ENCODE peak calls at places on chromosome X, in seven cellular contexts. One of them, this sample, is unnamed.

GRCh38 chrX:45515262-45516215 is 314.9 kb upstream of the DIPK2B start:
- DNase-seq in SK-N-SH: peak; percentile 20
- DNase-seq in HepG2: peak; percentile 71
- DNase-seq in GM12892: no peak
- DNase-seq in GM12878: no peak
- DNase-seq in K562: no peak
- DNase-seq in H1: no peak
- DNase-seq in this sample: no peak

GRCh38 chrX:119040432-119040831 is 32.4 kb upstream of the CT47C1 start:
- DNase-seq in SK-N-SH: no peak
- DNase-seq in HepG2: no peak
- DNase-seq in GM12892: no peak
- DNase-seq in GM12878: no peak
- DNase-seq in K562: no peak
- DNase-seq in H1: no peak
- DNase-seq in this sample: no peak

GRCh38 chrX:97306771-97307470 is 423.2 kb downstream of the RPA4 start:
- DNase-seq in SK-N-SH: no peak
- DNase-seq in HepG2: no peak
- DNase-seq in GM12892: no peak
- DNase-seq in GM12878: no peak
- DNase-seq in K562: no peak
- DNase-seq in H1: no peak
- DNase-seq in this sample: no peak

GRCh38 chrX:153333271-153333670 is 682 bp upstream of the ZNF275 start:
- DNase-seq in SK-N-SH: no peak
- DNase-seq in HepG2: no peak
- DNase-seq in GM12892: no peak
- DNase-seq in GM12878: no peak
- DNase-seq in K562: no peak
- DNase-seq in H1: no peak
- DNase-seq in this sample: no peak

GRCh38 chrX:102833136-102833535 is 103.9 kb upstream of the RAB40AL start:
- DNase-seq in SK-N-SH: no peak
- DNase-seq in HepG2: no peak
- DNase-seq in GM12892: no peak
- DNase-seq in GM12878: no peak
- DNase-seq in K562: no peak
- DNase-seq in H1: no peak
- DNase-seq in this sample: no peak

GRCh38 chrX:16804923-16805464 is 18.7 kb downstream of the TXLNG start:
- DNase-seq in SK-N-SH: no peak
- DNase-seq in HepG2: no peak
- DNase-seq in GM12892: no peak
- DNase-seq in GM12878: no peak
- DNase-seq in K562: no peak
- DNase-seq in H1: no peak
- DNase-seq in this sample: no peak

GRCh38 chrX:22343192-22343591 is 70.5 kb downstream of the CBLL2 start:
- DNase-seq in SK-N-SH: no peak
- DNase-seq in HepG2: no peak
- DNase-seq in GM12892: no peak
- DNase-seq in GM12878: no peak
- DNase-seq in K562: no peak
- DNase-seq in H1: no peak
- DNase-seq in this sample: no peak

GRCh38 chrX:154353172-154353843 is 21.1 kb downstream of the FLNA start:
- DNase-seq in SK-N-SH: no peak
- DNase-seq in HepG2: no peak
- DNase-seq in GM12892: no peak
- DNase-seq in GM12878: no peak
- DNase-seq in K562: no peak
- DNase-seq in H1: no peak
- DNase-seq in this sample: no peak

GRCh38 chrX:9310596-9310995 is 154.3 kb upstream of the TBL1X start:
- DNase-seq in SK-N-SH: no peak
- DNase-seq in HepG2: no peak
- DNase-seq in GM12892: no peak
- DNase-seq in GM12878: no peak
- DNase-seq in K562: no peak
- DNase-seq in H1: no peak
- DNase-seq in this sample: no peak

GRCh38 chrX:95076449-95076848 is 1402.4 kb downstream of the FAM133A start:
- DNase-seq in SK-N-SH: peak; percentile 0
- DNase-seq in HepG2: peak; percentile 2
- DNase-seq in GM12892: no peak
- DNase-seq in GM12878: no peak
- DNase-seq in K562: no peak
- DNase-seq in H1: no peak
- DNase-seq in this sample: no peak

GRCh38 chrX:48531359-48531954 is 8.1 kb upstream of the TBC1D25 start:
- DNase-seq in SK-N-SH: no peak
- DNase-seq in HepG2: no peak
- DNase-seq in GM12892: no peak
- DNase-seq in GM12878: no peak
- DNase-seq in K562: peak; percentile 22
- DNase-seq in H1: no peak
- DNase-seq in this sample: no peak

GRCh38 chrX:129760981-129761380 is 18.8 kb upstream of the SASH3 start:
- DNase-seq in SK-N-SH: no peak
- DNase-seq in HepG2: no peak
- DNase-seq in GM12892: no peak
- DNase-seq in GM12878: no peak
- DNase-seq in K562: no peak
- DNase-seq in H1: no peak
- DNase-seq in this sample: no peak

GRCh38 chrX:111869639-111870034 is 6.3 kb upstream of the TRPC5OS start:
- DNase-seq in SK-N-SH: peak; percentile 44
- DNase-seq in HepG2: no peak
- DNase-seq in GM12892: no peak
- DNase-seq in GM12878: peak; percentile 19
- DNase-seq in K562: peak; percentile 15
- DNase-seq in H1: peak; percentile 43
- DNase-seq in this sample: no peak

GRCh38 chrX:50827996-50828395 is 14.0 kb upstream of the SHROOM4 start:
- DNase-seq in SK-N-SH: no peak
- DNase-seq in HepG2: no peak
- DNase-seq in GM12892: no peak
- DNase-seq in GM12878: no peak
- DNase-seq in K562: no peak
- DNase-seq in H1: no peak
- DNase-seq in this sample: no peak

GRCh38 chrX:39725928-39726619 is 371.7 kb downstream of the BCOR start:
- DNase-seq in SK-N-SH: peak; percentile 24
- DNase-seq in HepG2: no peak
- DNase-seq in GM12892: no peak
- DNase-seq in GM12878: no peak
- DNase-seq in K562: no peak
- DNase-seq in H1: no peak
- DNase-seq in this sample: no peak

GRCh38 chrX:21132686-21133393 is 241.4 kb upstream of the CNKSR2 start:
- DNase-seq in SK-N-SH: no peak
- DNase-seq in HepG2: no peak
- DNase-seq in GM12892: no peak
- DNase-seq in GM12878: no peak
- DNase-seq in K562: no peak
- DNase-seq in H1: no peak
- DNase-seq in this sample: no peak

GRCh38 chrX:39445336-39445735 is 644.1 kb downstream of the MID1IP1 start:
- DNase-seq in SK-N-SH: no peak
- DNase-seq in HepG2: no peak
- DNase-seq in GM12892: no peak
- DNase-seq in GM12878: no peak
- DNase-seq in K562: peak; percentile 16
- DNase-seq in H1: peak; percentile 73
- DNase-seq in this sample: no peak

GRCh38 chrX:150693782-150694574 is 782 bp downstream of the MTMR1 start:
- DNase-seq in SK-N-SH: peak; percentile 82
- DNase-seq in HepG2: peak; percentile 30
- DNase-seq in GM12892: peak; percentile 80
- DNase-seq in GM12878: no peak
- DNase-seq in K562: peak; percentile 87
- DNase-seq in H1: peak; percentile 64
- DNase-seq in this sample: peak; percentile 75
- TF ChIP-seq POLR2AphosphoS5 in SK-N-SH: no peak
- TF ChIP-seq POLR2AphosphoS5 in HepG2: no peak
- TF ChIP-seq POLR2AphosphoS5 in GM12892: no peak
- TF ChIP-seq POLR2AphosphoS5 in GM12878: peak; percentile 19
- TF ChIP-seq POLR2AphosphoS5 in K562: no peak
- TF ChIP-seq POLR2AphosphoS5 in H1: no peak
- TF ChIP-seq POLR2AphosphoS5 in this sample: no peak

GRCh38 chrX:5681159-5681558 is 547.5 kb downstream of the NLGN4X start:
- DNase-seq in SK-N-SH: peak; percentile 22
- DNase-seq in HepG2: no peak
- DNase-seq in GM12892: no peak
- DNase-seq in GM12878: no peak
- DNase-seq in K562: no peak
- DNase-seq in H1: no peak
- DNase-seq in this sample: no peak
- TF ChIP-seq TAF1 in SK-N-SH: no peak
- TF ChIP-seq TAF1 in HepG2: no peak
- TF ChIP-seq TAF1 in GM12892: no peak
- TF ChIP-seq TAF1 in GM12878: no peak
- TF ChIP-seq TAF1 in K562: no peak
- TF ChIP-seq TAF1 in H1: no peak
- TF ChIP-seq TAF1 in this sample: no peak

DNA sequence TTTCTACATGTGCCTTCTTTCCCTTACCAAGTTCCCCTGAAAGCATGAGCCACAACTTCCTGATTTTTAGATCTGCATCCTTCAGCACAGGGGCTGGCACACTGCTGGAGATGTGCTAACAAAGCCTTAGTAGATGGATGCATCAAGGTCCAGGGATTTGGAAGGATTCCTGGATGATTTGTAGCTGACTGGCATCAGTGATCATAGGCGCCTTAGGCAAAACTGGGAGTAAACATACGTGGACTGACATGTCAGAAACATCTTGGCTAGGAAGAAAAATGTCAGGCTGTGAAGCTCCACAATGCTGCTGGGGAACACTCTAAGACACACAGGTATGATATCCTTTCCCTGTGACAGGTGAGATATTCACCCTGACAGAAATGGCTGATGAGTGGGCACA is 156.4 kb downstream of the AMELX start:
- DNase-seq in SK-N-SH: no peak
- DNase-seq in HepG2: no peak
- DNase-seq in GM12892: no peak
- DNase-seq in GM12878: no peak
- DNase-seq in K562: no peak
- DNase-seq in H1: no peak
- DNase-seq in this sample: no peak
- TF ChIP-seq POLR2AphosphoS5 in SK-N-SH: no peak
- TF ChIP-seq POLR2AphosphoS5 in HepG2: no peak
- TF ChIP-seq POLR2AphosphoS5 in GM12892: no peak
- TF ChIP-seq POLR2AphosphoS5 in GM12878: no peak
- TF ChIP-seq POLR2AphosphoS5 in K562: no peak
- TF ChIP-seq POLR2AphosphoS5 in H1: no peak
- TF ChIP-seq POLR2AphosphoS5 in this sample: no peak

DNA sequence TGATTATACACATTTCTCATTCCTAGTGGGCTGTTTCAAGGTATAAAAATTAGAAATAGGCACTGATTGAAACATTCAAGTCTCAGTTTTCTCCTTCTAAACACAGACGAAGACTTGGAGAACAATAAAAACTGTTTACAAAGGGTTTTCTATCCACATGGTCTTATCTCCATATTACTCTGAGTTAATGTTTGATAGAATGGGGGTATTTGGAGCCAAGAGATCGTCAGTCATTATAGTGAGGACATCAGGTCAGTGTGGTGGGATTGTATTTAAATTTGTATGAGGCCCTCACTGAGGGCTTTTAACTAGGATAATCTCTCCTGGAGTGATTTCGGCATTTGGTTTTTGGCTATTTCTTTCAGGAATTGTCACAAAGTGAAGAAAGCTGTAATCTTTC is 16.4 kb upstream of the DYNLT3 start:
- DNase-seq in SK-N-SH: no peak
- DNase-seq in HepG2: no peak
- DNase-seq in GM12892: no peak
- DNase-seq in GM12878: no peak
- DNase-seq in K562: no peak
- DNase-seq in H1: no peak
- DNase-seq in this sample: no peak
- TF ChIP-seq TAF1 in SK-N-SH: no peak
- TF ChIP-seq TAF1 in HepG2: no peak
- TF ChIP-seq TAF1 in GM12892: no peak
- TF ChIP-seq TAF1 in GM12878: no peak
- TF ChIP-seq TAF1 in K562: no peak
- TF ChIP-seq TAF1 in H1: no peak
- TF ChIP-seq TAF1 in this sample: no peak

DNA sequence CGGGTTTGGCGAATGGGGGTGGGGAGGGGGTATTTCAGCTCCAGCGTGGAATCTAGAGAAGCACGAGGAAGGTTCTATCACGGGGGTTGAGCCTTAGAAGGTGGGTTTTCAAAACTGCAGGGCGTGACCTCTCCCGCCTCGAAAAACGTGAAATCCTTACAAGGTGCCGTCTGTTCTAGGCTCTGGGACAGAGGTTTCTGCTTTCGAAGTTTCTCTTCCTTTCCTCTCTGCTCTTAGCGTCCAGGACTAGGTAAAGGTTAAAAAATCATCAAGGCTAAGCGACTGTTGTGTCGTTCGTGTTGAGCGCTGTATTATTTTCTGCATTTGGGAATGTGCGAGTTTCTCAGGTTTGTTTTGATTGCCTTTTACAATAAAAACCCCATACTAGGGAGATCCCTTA is 1.1 kb downstream of the FHL1 start:
- DNase-seq in SK-N-SH: no peak
- DNase-seq in HepG2: no peak
- DNase-seq in GM12892: no peak
- DNase-seq in GM12878: no peak
- DNase-seq in K562: no peak
- DNase-seq in H1: no peak
- DNase-seq in this sample: no peak
- TF ChIP-seq POLR2AphosphoS5 in SK-N-SH: no peak
- TF ChIP-seq POLR2AphosphoS5 in HepG2: no peak
- TF ChIP-seq POLR2AphosphoS5 in GM12892: no peak
- TF ChIP-seq POLR2AphosphoS5 in GM12878: no peak
- TF ChIP-seq POLR2AphosphoS5 in K562: no peak
- TF ChIP-seq POLR2AphosphoS5 in H1: no peak
- TF ChIP-seq POLR2AphosphoS5 in this sample: no peak

GRCh38 chrX:46628406-46629371 is 55.1 kb downstream of the CHST7 start:
- DNase-seq in SK-N-SH: no peak
- DNase-seq in HepG2: no peak
- DNase-seq in GM12892: peak; percentile 23
- DNase-seq in GM12878: peak; percentile 91
- DNase-seq in K562: no peak
- DNase-seq in H1: no peak
- DNase-seq in this sample: no peak
- TF ChIP-seq TAF1 in SK-N-SH: no peak
- TF ChIP-seq TAF1 in HepG2: no peak
- TF ChIP-seq TAF1 in GM12892: no peak
- TF ChIP-seq TAF1 in GM12878: no peak
- TF ChIP-seq TAF1 in K562: no peak
- TF ChIP-seq TAF1 in H1: no peak
- TF ChIP-seq TAF1 in this sample: no peak